ENCODE peak calls at places on chromosomes 16 and 17, in seven cellular contexts. K, U, F, Z, V, D and Y are unnamed samples. For H3K36me3, the result is how much of the 10 kb centered on the place peaks cover.

GRCh38 chr16:69078073-69078472 is 27.4 kb upstream of the HAS3 start:
- DNase-seq in K (no peak), U (no peak), F (peak), Z (no peak), V (no peak), D (no peak), Y (no peak)

GRCh38 chr17:49401971-49402491 is 12.7 kb downstream of the PHB1 start:
- DNase-seq in K (no peak), U (no peak), F (peak), Z (no peak), V (no peak), D (no peak), Y (no peak)

GRCh38 chr17:38585056-38585804 is 20.5 kb downstream of the SRCIN1 start:
- DNase-seq in K (no peak), U (no peak), F (peak), Z (peak), V (no peak), D (no peak), Y (peak)

GRCh38 chr17:46817151-46817900 is 1.2 kb downstream of the WNT3 start:
- DNase-seq in K (no peak), U (no peak), F (peak), Z (no peak), V (no peak), D (no peak), Y (no peak)

GRCh38 chr17:64020068-64020766 is at the start of gene ICAM2:
- DNase-seq in K (peak), U (peak), F (peak), Z (no peak), V (no peak), D (peak), Y (no peak)

GRCh38 chr16:48062681-48063080 is 93.1 kb downstream of the ABCC12 start:
- DNase-seq in K (no peak), U (no peak), F (no peak), Z (no peak), V (no peak), D (no peak), Y (no peak)

GRCh38 chr16:41439-42068 is 11.9 kb downstream of the POLR3K start:
- DNase-seq in K (no peak), U (no peak), F (no peak), Z (no peak), V (no peak), D (no peak), Y (no peak)

GRCh38 chr17:39603304-39604016 is 4.3 kb downstream of the NEUROD2 start:
- DNase-seq in K (no peak), U (no peak), F (peak), Z (no peak), V (no peak), D (no peak), Y (peak)

GRCh38 chr16:79582789-79583188 is 17.7 kb downstream of the MAF start:
- DNase-seq in K (no peak), U (no peak), F (no peak), Z (no peak), V (no peak), D (no peak), Y (no peak)

GRCh38 chr16:79580465-79581200 is 19.9 kb downstream of the MAF start:
- DNase-seq in K (no peak), U (no peak), F (peak), Z (no peak), V (no peak), D (no peak), Y (no peak)
- TF ChIP-seq CTCF in K (no peak), U (no peak), F (no peak), Z (no peak), V (no peak), D (no peak), Y (no peak)

DNA sequence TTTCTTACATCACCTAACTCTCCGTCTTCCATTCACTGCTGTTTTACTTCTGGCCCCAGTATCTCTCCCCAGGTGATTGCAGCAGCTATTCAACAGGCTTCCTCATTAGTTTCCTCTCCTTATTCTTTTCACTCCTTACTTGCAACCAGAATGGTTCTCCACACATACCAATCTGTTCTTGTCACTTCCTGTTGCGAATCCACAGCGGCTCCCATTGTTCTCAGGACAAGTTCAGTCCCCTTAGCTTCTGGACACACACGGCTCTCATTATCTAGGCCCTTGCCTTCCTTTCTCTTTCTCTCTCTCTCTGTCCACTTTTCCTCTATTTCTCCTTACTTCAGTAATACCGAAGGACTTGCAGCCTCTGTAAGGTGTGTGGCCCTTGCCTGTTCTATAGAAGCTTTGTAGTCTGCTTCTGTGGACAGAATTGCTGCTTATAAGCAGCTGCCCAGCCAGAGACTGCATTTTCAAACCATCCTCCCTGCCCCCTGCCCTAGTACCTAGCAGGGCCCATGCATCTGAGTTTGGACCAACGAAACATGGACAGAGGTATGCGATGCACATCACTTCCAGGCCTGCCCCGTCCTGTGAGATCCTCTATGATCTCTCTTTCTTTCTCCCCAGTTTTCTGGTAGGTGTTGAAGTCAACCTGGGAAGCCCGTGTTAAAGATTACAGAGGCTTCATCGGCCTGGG is 45.7 kb downstream of the VAT1L start:
- DNase-seq in K (no peak), U (no peak), F (peak), Z (no peak), V (no peak), D (no peak), Y (peak)
- H3K4me3 ChIP-seq in K (no peak), U (no peak), F (peak), Z (no peak), V (no peak), D (no peak), Y (no peak)

DNA sequence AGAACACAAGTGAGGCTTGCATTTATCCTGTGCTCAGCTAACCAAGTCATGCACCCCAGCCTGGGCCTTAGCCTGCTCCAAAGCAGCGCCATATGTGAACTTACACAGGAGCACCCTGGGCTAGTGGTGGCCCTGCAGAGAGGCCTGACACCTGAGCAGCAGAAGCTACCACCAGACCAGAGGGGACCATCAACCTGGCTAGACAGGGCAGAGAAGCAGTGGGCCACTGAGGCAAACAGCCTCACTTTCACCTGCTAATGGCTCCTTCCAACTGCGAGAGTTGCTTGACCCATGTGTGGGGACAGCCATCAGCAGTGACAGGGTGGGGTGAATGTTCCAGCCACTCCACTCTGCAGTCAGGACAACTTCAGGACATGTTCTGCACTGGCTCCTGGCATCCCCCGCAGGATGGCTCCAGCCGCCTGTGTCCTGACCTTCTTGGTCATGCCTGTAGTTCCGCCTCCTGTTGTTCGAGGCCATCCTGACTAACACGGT is 2.9 kb upstream of the C16orf95 start:
- DNase-seq in K (no peak), U (no peak), F (no peak), Z (no peak), V (no peak), D (no peak), Y (no peak)
- H3K36me3 ChIP-seq in K (under half), U (under half), F (under half), Z (under half), V (under half), D (under half), Y (under half)

GRCh38 chr17:4314618-4315017 is 50.8 kb upstream of the ANKFY1 start:
- DNase-seq in K (no peak), U (no peak), F (no peak), Z (no peak), V (no peak), D (no peak), Y (no peak)
- TF ChIP-seq CTCF in K (no peak), U (no peak), F (no peak), Z (no peak), V (no peak), D (no peak), Y (no peak)

GRCh38 chr16:25014500-25015147 is 545 bp downstream of the ARHGAP17 start:
- DNase-seq in K (peak), U (peak), F (peak), Z (peak), V (peak), D (peak), Y (peak)

GRCh38 chr16:25013751-25014499 is 1.2 kb downstream of the ARHGAP17 start:
- DNase-seq in K (no peak), U (no peak), F (peak), Z (no peak), V (no peak), D (peak), Y (no peak)

GRCh38 chr16:25011891-25012499 is 3.2 kb downstream of the ARHGAP17 start:
- DNase-seq in K (no peak), U (no peak), F (no peak), Z (peak), V (no peak), D (no peak), Y (no peak)

GRCh38 chr16:25012525-25012991 is 2.6 kb downstream of the ARHGAP17 start:
- DNase-seq in K (no peak), U (no peak), F (no peak), Z (peak), V (no peak), D (no peak), Y (peak)

GRCh38 chr16:25013049-25013448 is 2.1 kb downstream of the ARHGAP17 start:
- DNase-seq in K (no peak), U (no peak), F (no peak), Z (no peak), V (no peak), D (no peak), Y (no peak)
- H3K4me3 ChIP-seq in K (peak), U (no peak), F (peak), Z (peak), V (no peak), D (peak), Y (no peak)

GRCh38 chr17:80691784-80692183 is 147.1 kb downstream of the RPTOR start:
- DNase-seq in K (no peak), U (no peak), F (no peak), Z (no peak), V (no peak), D (peak), Y (no peak)
- H3K36me3 ChIP-seq in K (under half), U (under half), F (under half), Z (under half), V (under half), D (under half), Y (under half)

DNA sequence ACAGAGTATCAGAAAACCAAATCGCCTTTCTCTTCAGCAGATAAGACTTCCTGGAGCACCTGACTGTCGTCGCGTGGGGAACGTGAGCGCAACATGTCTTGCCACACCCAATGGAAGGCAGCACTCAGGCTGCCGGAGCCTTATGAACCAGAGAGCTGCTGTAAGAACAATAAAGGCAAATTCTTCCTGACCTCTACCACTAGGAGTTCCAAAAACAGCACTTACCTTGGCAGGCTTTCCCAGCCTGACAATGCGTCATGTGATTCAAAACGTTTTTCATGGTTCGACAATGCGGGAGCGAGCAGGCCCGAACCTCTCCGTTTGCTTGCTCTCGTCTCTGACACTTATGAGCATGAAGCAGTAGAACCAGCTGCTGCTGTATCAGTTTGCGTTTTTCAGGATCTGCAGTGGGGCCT is 75.8 kb upstream of the TRAP1 start:
- DNase-seq in K (peak), U (no peak), F (no peak), Z (no peak), V (peak), D (no peak), Y (peak)
- TF ChIP-seq CTCF in K (peak), U (no peak), F (peak), Z (no peak), V (no peak), D (no peak), Y (peak)

GRCh38 chr16:57285379-57285778 is 907 bp upstream of the PLLP start:
- DNase-seq in K (no peak), U (no peak), F (no peak), Z (no peak), V (no peak), D (no peak), Y (no peak)
- H3K4me3 ChIP-seq in K (no peak), U (no peak), F (peak), Z (no peak), V (no peak), D (no peak), Y (no peak)

DNA sequence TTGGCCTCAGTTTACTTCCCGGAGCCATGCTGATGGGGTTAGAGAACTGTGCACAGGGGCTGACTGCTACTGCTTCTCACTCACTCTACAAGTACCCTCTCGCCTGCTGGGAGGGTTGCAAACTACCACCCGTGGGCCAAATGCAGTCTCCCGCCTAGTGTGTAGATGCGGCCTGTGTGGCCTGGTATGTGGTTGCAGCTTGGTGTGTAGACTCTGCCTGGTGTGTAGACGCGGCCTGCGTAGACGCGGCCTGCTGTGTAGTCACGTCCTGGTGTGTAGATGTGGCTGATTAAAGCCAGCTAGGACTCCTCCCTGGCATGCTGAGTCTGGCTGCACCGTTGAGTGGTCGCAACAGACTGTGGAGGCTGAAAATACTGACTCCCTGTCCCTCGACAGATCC is 7.3 kb downstream of the CANT1 start:
- DNase-seq in K (peak), U (no peak), F (peak), Z (no peak), V (no peak), D (no peak), Y (no peak)
- H3K36me3 ChIP-seq in K (under half), U (under half), F (under half), Z (under half), V (under half), D (under half), Y (under half)